ENCODE peak calls at places on chromosomes 13 and 19, in five cellular contexts. B, A, Y, M and D are unnamed samples.
A peak's percentile ranks its signal among the peaks of the same experiment; 100 is the strongest.

GRCh38 chr13:114065926-114066774 is 66.3 kb downstream of the RASA3 start:
- DNase-seq in Y (no peak), A (peak; percentile 51), B (peak; percentile 54), M (no peak), D (no peak)

GRCh38 chr19:58361900-58362271 is 665 bp downstream of the ZNF497 start:
- DNase-seq in B (no peak), Y (peak; percentile 75), A (no peak), M (peak; percentile 53), D (no peak)

GRCh38 chr19:5340637-5341447 is at the start of gene PTPRS:
- DNase-seq in B (peak; percentile 48), Y (peak; percentile 84), A (peak; percentile 95), M (peak; percentile 86), D (peak; percentile 4)

GRCh38 chr13:21676611-21677021 is 5.7 kb downstream of the FGF9 start:
- DNase-seq in M (no peak), B (no peak), A (no peak), Y (peak; percentile 58), D (no peak)

GRCh38 chr19:15964231-15964630 is 15.4 kb downstream of the OR10H4 start:
- DNase-seq in M (no peak), A (no peak), B (no peak), Y (no peak), D (no peak)

GRCh38 chr13:90238433-90238832 is 1109.1 kb upstream of the MIR17HG start:
- DNase-seq in M (no peak), Y (no peak), B (no peak), A (no peak), D (no peak)

GRCh38 chr19:15124572-15125231 is 17.5 kb downstream of the SYDE1 start:
- DNase-seq in Y (peak; percentile 51), A (peak; percentile 58), B (no peak), M (no peak), D (no peak)

GRCh38 chr19:19677579-19677978 is 8.9 kb downstream of the ZNF101 start:
- DNase-seq in Y (no peak), B (no peak), M (no peak), A (no peak), D (no peak)

GRCh38 chr13:110525328-110526319 is 35.9 kb downstream of the RAB20 start:
- DNase-seq in B (no peak), Y (no peak), M (peak; percentile 51), A (no peak), D (no peak)

DNA sequence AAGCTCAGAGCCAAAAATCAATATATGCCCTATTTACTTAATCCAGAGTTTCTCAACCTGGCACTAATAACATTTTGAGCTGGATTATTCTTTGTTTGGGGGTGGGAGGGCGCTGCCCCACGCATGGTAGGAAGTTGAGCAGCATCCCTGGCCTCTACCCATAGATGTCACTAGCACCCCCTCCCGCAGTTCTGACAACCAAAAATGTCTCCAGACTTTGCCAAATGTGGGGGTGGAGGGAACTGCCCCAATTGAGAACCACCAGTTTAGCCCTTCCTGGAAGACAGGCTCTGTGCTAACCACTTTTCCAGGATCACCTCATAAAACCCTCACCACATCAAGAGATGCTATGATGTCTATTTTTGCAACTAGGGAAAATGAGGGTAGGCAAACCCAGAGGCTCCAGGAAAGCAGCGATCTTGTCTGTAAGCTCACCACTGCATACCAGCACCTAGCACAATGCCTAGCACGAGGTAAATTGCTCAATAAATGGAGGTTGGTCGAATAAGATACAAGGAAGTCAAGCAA is 1.1 kb downstream of the TRIR start:
- DNase-seq in B (peak; percentile 70), A (peak; percentile 85), M (no peak), Y (no peak), D (no peak)
- H3K4me1 ChIP-seq in B (peaks cover 45% of the 10 kb centered on the region), A (peaks cover 16% of the 10 kb centered on the region), M (peaks cover 55% of the 10 kb centered on the region), Y (peaks cover 17% of the 10 kb centered on the region), D (peaks cover 32% of the 10 kb centered on the region)

GRCh38 chr19:13004273-13004672 is 9.0 kb downstream of the NFIX start:
- DNase-seq in M (no peak), Y (no peak), A (no peak), B (no peak), D (no peak)
- H3K4me1 ChIP-seq in M (peaks cover 86% of the 10 kb centered on the region), Y (no peaks in the 10 kb centered on the region), A (peaks cover 35% of the 10 kb centered on the region), B (no peaks in the 10 kb centered on the region), D (no peaks in the 10 kb centered on the region)

GRCh38 chr13:108104736-108105135 is 110.6 kb downstream of the LIG4 start:
- DNase-seq in M (no peak), Y (no peak), B (no peak), A (no peak), D (no peak)
- H3K4me1 ChIP-seq in M (no peaks in the 10 kb centered on the region), Y (peaks cover 4% of the 10 kb centered on the region), B (no peaks in the 10 kb centered on the region), A (no peaks in the 10 kb centered on the region), D (no peaks in the 10 kb centered on the region)

DNA sequence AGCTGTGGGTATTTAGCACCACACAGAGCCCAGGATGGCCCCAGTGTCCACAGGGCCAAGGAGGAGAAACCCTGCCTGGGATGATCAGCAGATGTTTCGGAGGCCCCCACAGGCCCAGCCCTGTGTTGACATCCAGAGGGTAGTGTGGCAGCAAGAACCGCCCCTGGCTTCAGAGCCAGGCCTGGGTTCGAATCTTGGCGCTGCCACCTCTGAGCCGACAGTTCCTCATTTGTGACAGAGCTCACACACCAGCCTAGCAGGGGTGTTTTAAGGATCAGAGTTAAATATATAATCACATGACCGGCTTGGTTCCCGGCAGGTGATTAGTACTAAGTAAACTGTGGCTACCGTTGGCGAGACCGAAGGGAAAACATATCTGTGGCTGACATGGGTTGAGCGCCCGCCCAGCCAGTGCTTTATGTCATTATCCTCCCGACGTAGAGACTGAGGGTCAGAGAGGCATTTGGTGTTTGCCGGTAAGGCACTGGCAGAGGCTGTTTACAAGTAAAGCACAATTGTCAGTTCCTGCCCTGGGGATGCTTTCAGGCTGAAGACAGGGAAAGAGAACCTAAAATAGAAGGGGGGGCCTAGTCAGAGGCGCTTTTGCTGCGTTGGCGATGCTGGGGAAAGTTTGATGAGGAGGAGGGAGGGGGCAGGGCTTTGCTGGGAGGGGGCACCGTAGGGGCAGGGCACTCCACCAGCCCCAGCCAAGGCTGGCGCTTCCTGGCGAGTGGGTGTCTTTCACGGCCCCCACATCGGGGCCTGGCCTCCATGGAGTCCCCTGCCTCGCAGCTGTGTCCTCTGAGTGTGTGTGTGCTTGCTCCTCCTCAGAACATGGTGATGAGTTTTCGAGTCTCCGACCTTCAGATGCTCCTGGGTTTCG is 4.8 kb downstream of the PIAS4 start:
- DNase-seq in Y (no peak), B (no peak), A (no peak), M (no peak), D (no peak)
- H3K4me1 ChIP-seq in Y (no peaks in the 10 kb centered on the region), B (peaks cover 48% of the 10 kb centered on the region), A (peaks cover 14% of the 10 kb centered on the region), M (peaks cover 75% of the 10 kb centered on the region), D (peaks cover 23% of the 10 kb centered on the region)

GRCh38 chr13:72782717-72783116 is 784 bp downstream of the PIBF1 start:
- DNase-seq in Y (no peak), M (no peak), B (peak; percentile 39), A (peak; percentile 45), D (no peak)

DNA sequence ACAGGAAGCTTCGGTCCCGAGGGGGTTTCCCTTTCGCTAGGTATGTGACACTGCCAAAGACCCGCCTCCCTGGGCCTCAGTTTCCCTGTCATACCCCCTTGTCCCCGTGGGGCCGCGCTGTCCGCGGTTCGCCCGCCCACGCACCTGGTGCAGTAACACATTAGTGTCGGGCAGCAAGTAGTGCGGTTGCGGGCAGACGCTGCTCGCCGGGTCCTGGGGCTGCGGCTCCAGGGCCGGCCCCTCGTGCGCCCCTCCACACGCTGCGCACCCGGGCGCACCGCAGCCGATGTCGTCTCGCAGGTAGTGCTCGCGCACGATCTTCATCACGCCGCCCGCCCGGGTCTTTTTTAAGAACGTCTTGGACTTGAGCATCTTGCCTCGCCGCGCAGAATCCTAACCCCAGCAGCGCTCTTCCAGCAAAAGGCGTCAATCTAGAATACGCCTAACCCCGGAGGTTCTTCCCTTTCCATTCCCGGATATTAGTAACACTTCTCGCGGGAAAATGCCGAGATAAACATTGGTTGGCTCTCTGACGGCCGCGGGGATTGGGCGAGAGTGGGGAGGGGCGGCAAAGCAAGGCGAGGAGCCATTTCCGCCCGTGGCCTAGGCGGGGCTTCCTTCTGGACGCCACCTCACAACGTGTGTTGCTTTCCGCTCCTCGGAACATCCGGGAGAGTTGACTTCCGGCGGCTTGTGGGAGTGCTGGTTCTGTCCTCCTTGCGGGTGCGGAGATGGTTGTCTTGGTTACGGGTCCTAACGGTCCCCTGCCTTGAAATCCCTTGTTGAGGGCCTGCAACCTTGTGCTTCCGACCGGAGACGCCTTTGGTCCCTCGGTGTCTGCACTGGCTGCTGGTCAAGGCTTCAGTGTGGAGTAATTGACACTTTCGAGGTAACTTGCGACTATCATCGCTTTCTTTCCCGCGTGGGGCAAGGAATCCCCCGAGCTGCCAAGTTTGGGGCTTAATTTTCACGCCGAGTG is at the start of the genes DIS3 and PIBF1:
- DNase-seq in Y (peak; percentile 99), A (peak; percentile 100), B (peak; percentile 98), M (peak; percentile 95), D (peak; percentile 95)
- H3K4me1 ChIP-seq in Y (peaks cover 8% of the 10 kb centered on the region), A (peaks cover 16% of the 10 kb centered on the region), B (peaks cover 73% of the 10 kb centered on the region), M (peaks cover 45% of the 10 kb centered on the region), D (peaks cover 14% of the 10 kb centered on the region)

GRCh38 chr19:38684862-38685665 is 37.6 kb downstream of the ACTN4 start:
- DNase-seq in M (no peak), Y (no peak), A (no peak), B (no peak), D (no peak)
- H3K4me1 ChIP-seq in M (peaks cover 98% of the 10 kb centered on the region), Y (peaks cover 85% of the 10 kb centered on the region), A (peaks cover 83% of the 10 kb centered on the region), B (peaks cover 96% of the 10 kb centered on the region), D (peaks cover 72% of the 10 kb centered on the region)

GRCh38 chr19:31346184-31346583 is 3.1 kb downstream of the TSHZ3 start:
- DNase-seq in M (no peak), B (no peak), Y (no peak), A (no peak), D (no peak)
- H3K4me1 ChIP-seq in M (peaks cover 22% of the 10 kb centered on the region), B (peaks cover 21% of the 10 kb centered on the region), Y (no peaks in the 10 kb centered on the region), A (peaks cover 29% of the 10 kb centered on the region), D (peaks cover 16% of the 10 kb centered on the region)

GRCh38 chr13:41007359-41008118 is 11.6 kb downstream of the ELF1 start:
- DNase-seq in Y (no peak), B (peak; percentile 39), A (peak; percentile 76), M (no peak), D (no peak)

GRCh38 chr13:41012536-41012935 is 6.6 kb downstream of the ELF1 start:
- DNase-seq in M (no peak), B (no peak), A (no peak), Y (no peak), D (no peak)

GRCh38 chr13:41013834-41014233 is 5.3 kb downstream of the ELF1 start:
- DNase-seq in M (no peak), A (no peak), B (no peak), Y (no peak), D (no peak)

GRCh38 chr13:41008349-41008980 is 10.7 kb downstream of the ELF1 start:
- DNase-seq in Y (no peak), B (no peak), M (no peak), A (peak; percentile 89), D (no peak)

DNA sequence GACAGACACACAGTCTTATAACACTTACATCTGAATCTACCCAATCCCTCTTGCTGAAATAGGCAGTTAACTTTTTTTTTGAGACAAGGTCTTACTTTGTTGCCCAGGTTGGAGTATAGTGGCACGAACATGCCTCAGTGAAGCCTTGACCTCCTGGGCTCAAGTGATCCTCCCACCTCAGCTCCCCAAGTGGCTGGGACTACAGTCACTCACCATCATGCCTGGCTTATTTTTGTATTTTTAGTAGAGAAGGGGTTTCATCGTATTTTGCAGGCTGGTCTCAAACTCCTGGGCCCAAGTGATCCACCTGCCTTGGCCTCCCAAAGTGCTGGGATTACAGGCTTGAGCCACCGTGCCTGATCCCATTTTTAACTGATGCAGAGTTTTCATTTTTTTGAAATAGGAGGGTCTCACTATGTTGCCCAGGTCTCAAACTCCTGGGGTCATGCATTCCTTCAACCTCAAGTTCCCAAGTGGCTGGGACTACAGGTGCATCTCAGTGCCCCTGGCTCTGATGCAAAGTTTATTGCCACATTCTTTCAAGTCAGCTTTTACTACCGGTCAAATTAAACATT is 7.6 kb downstream of the ELF1 start:
- DNase-seq in A (no peak), M (no peak), B (no peak), Y (no peak), D (no peak)
- H3K4me1 ChIP-seq in A (peaks cover 23% of the 10 kb centered on the region), M (peaks cover 36% of the 10 kb centered on the region), B (peaks cover 92% of the 10 kb centered on the region), Y (peaks cover 41% of the 10 kb centered on the region), D (peaks cover 34% of the 10 kb centered on the region)